ENCODE peak calls at places on chromosomes 3 and 15, in eight cellular contexts. One of them, this sample, is unnamed.

GRCh38 chr3:145942052-145942451 is 218.9 kb downstream of the PLOD2 start:
- DNase-seq in stimulated activated CD4-positive, alpha-beta T cell treated with anti-CD3 and anti-CD28 coated beads, Interleukin-4, amount 100 ng/mL, for 4 hours: no peak
- DNase-seq in HuH-7: no peak
- DNase-seq in left ventricle myocardium inferior: no peak
- DNase-seq in T-helper 2 cell: no peak
- DNase-seq in GM12865: no peak
- DNase-seq in GM04504: no peak
- DNase-seq in lower lobe of right lung: no peak
- DNase-seq in this sample: no peak

GRCh38 chr15:44501768-44502366 is 35.1 kb upstream of the EIF3J start:
- DNase-seq in GM04504: peak
- DNase-seq in HuH-7: peak
- DNase-seq in stimulated activated CD4-positive, alpha-beta T cell treated with anti-CD3 and anti-CD28 coated beads, Interleukin-4, amount 100 ng/mL, for 4 hours: no peak
- DNase-seq in GM12865: peak
- DNase-seq in T-helper 2 cell: peak
- DNase-seq in lower lobe of right lung: no peak
- DNase-seq in left ventricle myocardium inferior: no peak
- DNase-seq in this sample: no peak

GRCh38 chr3:68919000-68919399 is 13.3 kb downstream of the TAFA4 start:
- DNase-seq in GM12865: peak
- DNase-seq in T-helper 2 cell: no peak
- DNase-seq in HuH-7: no peak
- DNase-seq in GM04504: no peak
- DNase-seq in left ventricle myocardium inferior: no peak
- DNase-seq in lower lobe of right lung: no peak
- DNase-seq in stimulated activated CD4-positive, alpha-beta T cell treated with anti-CD3 and anti-CD28 coated beads, Interleukin-4, amount 100 ng/mL, for 4 hours: no peak
- DNase-seq in this sample: no peak

GRCh38 chr15:69697913-69698312 is 245.3 kb downstream of the RPLP1 start:
- DNase-seq in GM04504: no peak
- DNase-seq in stimulated activated CD4-positive, alpha-beta T cell treated with anti-CD3 and anti-CD28 coated beads, Interleukin-4, amount 100 ng/mL, for 4 hours: no peak
- DNase-seq in left ventricle myocardium inferior: peak
- DNase-seq in T-helper 2 cell: no peak
- DNase-seq in GM12865: no peak
- DNase-seq in lower lobe of right lung: no peak
- DNase-seq in HuH-7: no peak
- DNase-seq in this sample: no peak

GRCh38 chr3:127999509-128000106 is 52.6 kb upstream of the SEC61A1 start:
- DNase-seq in HuH-7: no peak
- DNase-seq in left ventricle myocardium inferior: no peak
- DNase-seq in GM12865: no peak
- DNase-seq in lower lobe of right lung: no peak
- DNase-seq in T-helper 2 cell: no peak
- DNase-seq in GM04504: no peak
- DNase-seq in stimulated activated CD4-positive, alpha-beta T cell treated with anti-CD3 and anti-CD28 coated beads, Interleukin-4, amount 100 ng/mL, for 4 hours: no peak
- DNase-seq in this sample: no peak

GRCh38 chr3:129855454-129856419 is 37.8 kb downstream of the TMCC1 start:
- DNase-seq in T-helper 2 cell: no peak
- DNase-seq in HuH-7: no peak
- DNase-seq in GM12865: peak
- DNase-seq in stimulated activated CD4-positive, alpha-beta T cell treated with anti-CD3 and anti-CD28 coated beads, Interleukin-4, amount 100 ng/mL, for 4 hours: no peak
- DNase-seq in left ventricle myocardium inferior: no peak
- DNase-seq in GM04504: peak
- DNase-seq in lower lobe of right lung: no peak
- DNase-seq in this sample: no peak

GRCh38 chr3:112597945-112598344 is 36.1 kb downstream of the SLC35A5 start:
- DNase-seq in left ventricle myocardium inferior: no peak
- DNase-seq in HuH-7: no peak
- DNase-seq in GM12865: no peak
- DNase-seq in stimulated activated CD4-positive, alpha-beta T cell treated with anti-CD3 and anti-CD28 coated beads, Interleukin-4, amount 100 ng/mL, for 4 hours: no peak
- DNase-seq in GM04504: no peak
- DNase-seq in T-helper 2 cell: no peak
- DNase-seq in lower lobe of right lung: no peak
- DNase-seq in this sample: no peak

GRCh38 chr15:55960946-55961345 is 32.5 kb downstream of the NEDD4 start:
- DNase-seq in left ventricle myocardium inferior: no peak
- DNase-seq in stimulated activated CD4-positive, alpha-beta T cell treated with anti-CD3 and anti-CD28 coated beads, Interleukin-4, amount 100 ng/mL, for 4 hours: no peak
- DNase-seq in GM12865: no peak
- DNase-seq in lower lobe of right lung: no peak
- DNase-seq in GM04504: no peak
- DNase-seq in T-helper 2 cell: no peak
- DNase-seq in HuH-7: no peak
- DNase-seq in this sample: no peak

GRCh38 chr3:4343258-4343657 is 40.1 kb downstream of the SETMAR start:
- DNase-seq in lower lobe of right lung: no peak
- DNase-seq in GM04504: no peak
- DNase-seq in stimulated activated CD4-positive, alpha-beta T cell treated with anti-CD3 and anti-CD28 coated beads, Interleukin-4, amount 100 ng/mL, for 4 hours: no peak
- DNase-seq in HuH-7: no peak
- DNase-seq in GM12865: no peak
- DNase-seq in left ventricle myocardium inferior: no peak
- DNase-seq in T-helper 2 cell: no peak
- DNase-seq in this sample: no peak

GRCh38 chr3:139448104-139448503 is 28.2 kb downstream of the RBP2 start:
- DNase-seq in stimulated activated CD4-positive, alpha-beta T cell treated with anti-CD3 and anti-CD28 coated beads, Interleukin-4, amount 100 ng/mL, for 4 hours: no peak
- DNase-seq in lower lobe of right lung: no peak
- DNase-seq in left ventricle myocardium inferior: no peak
- DNase-seq in GM04504: no peak
- DNase-seq in HuH-7: no peak
- DNase-seq in T-helper 2 cell: no peak
- DNase-seq in GM12865: no peak
- DNase-seq in this sample: no peak

GRCh38 chr15:64865998-64866520 is 24.3 kb downstream of the PLEKHO2 start:
- DNase-seq in HuH-7: no peak
- DNase-seq in left ventricle myocardium inferior: no peak
- DNase-seq in T-helper 2 cell: no peak
- DNase-seq in GM12865: no peak
- DNase-seq in lower lobe of right lung: no peak
- DNase-seq in stimulated activated CD4-positive, alpha-beta T cell treated with anti-CD3 and anti-CD28 coated beads, Interleukin-4, amount 100 ng/mL, for 4 hours: no peak
- DNase-seq in GM04504: peak
- DNase-seq in this sample: no peak